ENCODE peak calls at places on chromosomes 3 and 15, in six cellular contexts. E, A, Q, P, U and Z are unnamed samples.

GRCh38 chr3:154428369-154429206 is 1.4 kb downstream of the GPR149 start:
- DNase-seq in U (peak; percentile 60), E (no peak), A (no peak), P (no peak), Q (no peak), Z (no peak)

GRCh38 chr15:63715818-63716217 is 117.9 kb downstream of the HERC1 start:
- DNase-seq in Q (no peak), A (no peak), E (no peak), U (no peak), P (no peak), Z (no peak)

GRCh38 chr3:151638555-151638954 is 95.2 kb upstream of the AADACL2 start:
- DNase-seq in Q (no peak), P (no peak), E (peak; percentile 7), A (no peak), U (no peak), Z (no peak)

GRCh38 chr3:69197922-69198540 is 75.6 kb upstream of the LMOD3 start:
- DNase-seq in U (no peak), A (no peak), P (no peak), E (no peak), Q (no peak), Z (no peak)

GRCh38 chr3:22934973-22935372 is 268.2 kb upstream of the UBE2E2 start:
- DNase-seq in Q (no peak), A (no peak), P (no peak), E (no peak), U (no peak), Z (no peak)

GRCh38 chr3:46675426-46675825 is 18.1 kb downstream of the ALS2CL start:
- DNase-seq in U (no peak), Q (no peak), A (no peak), P (no peak), E (no peak), Z (no peak)

GRCh38 chr3:105812194-105812586 is 56.6 kb downstream of the CBLB start:
- DNase-seq in P (no peak), Q (no peak), U (no peak), A (no peak), E (no peak), Z (no peak)

GRCh38 chr3:169619793-169620192 is 43.7 kb downstream of the MECOM start:
- DNase-seq in A (no peak), Q (no peak), P (no peak), U (no peak), E (no peak), Z (no peak)

GRCh38 chr15:75721462-75721922 is 8.8 kb upstream of the CSPG4 start:
- DNase-seq in E (no peak), U (no peak), P (no peak), A (no peak), Q (no peak), Z (no peak)

GRCh38 chr15:31214158-31214863 is 112.3 kb upstream of the KLF13 start:
- DNase-seq in U (no peak), Q (no peak), P (no peak), A (no peak), E (no peak), Z (no peak)

GRCh38 chr15:33021806-33022389 is 172.6 kb downstream of the FMN1 start:
- DNase-seq in P (no peak), U (no peak), A (peak; percentile 30), Q (peak; percentile 54), E (peak; percentile 22), Z (peak; percentile 13)

GRCh38 chr3:138963161-138963560 is 16.1 kb downstream of the FOXL2NB start:
- DNase-seq in E (peak; percentile 26), A (no peak), U (no peak), Q (no peak), P (no peak), Z (no peak)

GRCh38 chr3:73284432-73284831 is 223.0 kb downstream of the EBLN2 start:
- DNase-seq in Q (no peak), P (no peak), U (no peak), E (no peak), A (no peak), Z (no peak)

GRCh38 chr3:148727242-148727641 is 29.5 kb downstream of the AGTR1 start:
- DNase-seq in A (peak; percentile 11), E (peak; percentile 30), Q (no peak), P (no peak), U (peak; percentile 53), Z (no peak)

GRCh38 chr3:170768334-170768801 is 101.6 kb downstream of the RPL22L1 start:
- DNase-seq in U (no peak), A (no peak), E (no peak), Q (no peak), P (no peak), Z (no peak)

GRCh38 chr3:197949767-197950660 is at the start of gene RPL35A:
- DNase-seq in U (peak; percentile 90), Q (peak; percentile 75), E (peak; percentile 93), A (peak; percentile 58), P (peak; percentile 98), Z (peak; percentile 48)

GRCh38 chr3:70871909-70872656 is 559.6 kb upstream of the MDFIC2 start:
- DNase-seq in Q (no peak), E (no peak), A (no peak), U (no peak), P (no peak), Z (no peak)

GRCh38 chr3:152930516-152930915 is 95.6 kb downstream of the P2RY1 start:
- DNase-seq in U (no peak), P (no peak), E (no peak), Q (no peak), A (no peak), Z (no peak)
- TF ChIP-seq TAF1 in U (no peak), P (no peak), E (no peak), Q (no peak), A (no peak), Z (no peak)

GRCh38 chr3:9731206-9732079 is at the start of gene BRPF1:
- DNase-seq in U (peak; percentile 96), E (peak; percentile 95), P (peak; percentile 90), Q (peak; percentile 100), A (peak; percentile 99), Z (peak; percentile 99)
- TF ChIP-seq POLR2A in U (peak; percentile 76), E (peak; percentile 55), P (peak; percentile 92), Q (peak; percentile 87), A (peak; percentile 39), Z (peak; percentile 85)

GRCh38 chr3:196186661-196187573 is 24.3 kb downstream of the ZDHHC19 start:
- DNase-seq in A (no peak), Q (no peak), U (peak; percentile 72), E (no peak), P (peak; percentile 64), Z (peak; percentile 61)
- TF ChIP-seq TAF1 in A (no peak), Q (no peak), U (no peak), E (no peak), P (peak; percentile 40), Z (no peak)

GRCh38 chr3:4981688-4982494 is 2.7 kb downstream of the BHLHE40 start:
- DNase-seq in Q (no peak), E (peak; percentile 70), A (no peak), U (no peak), P (no peak), Z (no peak)

GRCh38 chr3:4984511-4984864 is 5.3 kb downstream of the BHLHE40 start:
- DNase-seq in E (no peak), Q (no peak), P (no peak), A (no peak), U (no peak), Z (no peak)

GRCh38 chr3:4985330-4986174 is 6.3 kb downstream of the BHLHE40 start:
- DNase-seq in P (no peak), Q (no peak), A (no peak), E (peak; percentile 83), U (no peak), Z (no peak)

GRCh38 chr3:4982773-4983738 is 3.8 kb downstream of the BHLHE40 start:
- DNase-seq in A (no peak), U (no peak), E (no peak), P (no peak), Q (no peak), Z (no peak)

GRCh38 chr3:4983739-4984510 is 4.7 kb downstream of the BHLHE40 start:
- DNase-seq in A (peak; percentile 47), E (no peak), P (peak; percentile 95), U (no peak), Q (peak; percentile 55), Z (no peak)
- TF ChIP-seq POLR2A in A (peak; percentile 93), E (no peak), P (peak; percentile 92), U (no peak), Q (peak; percentile 69), Z (peak; percentile 95)

DNA sequence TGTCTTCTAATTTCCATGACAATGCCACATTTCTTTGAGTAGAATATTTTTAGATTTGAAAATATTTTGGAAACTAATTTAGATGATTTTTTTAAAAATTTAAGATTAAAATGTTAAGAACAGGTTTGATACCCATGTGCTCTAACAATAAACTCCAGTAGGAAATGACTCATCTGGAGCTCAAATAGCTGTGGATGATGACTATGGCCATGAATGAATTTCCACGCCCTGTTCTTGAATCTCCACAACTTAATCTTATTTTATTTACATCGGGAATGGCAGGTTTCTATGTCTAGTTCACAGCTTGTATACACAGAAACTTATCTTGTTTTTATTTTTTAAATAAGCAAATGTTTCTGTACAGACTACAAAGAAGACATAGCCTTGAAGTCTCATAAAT is 726.8 kb downstream of the NAALADL2 start:
- DNase-seq in E (no peak), Q (no peak), A (no peak), U (no peak), P (no peak), Z (no peak)
- TF ChIP-seq TAF1 in E (no peak), Q (no peak), A (no peak), U (no peak), P (no peak), Z (no peak)

GRCh38 chr3:126290325-126290724 is 66.9 kb downstream of the KLF15 start:
- DNase-seq in A (no peak), Q (no peak), U (no peak), E (no peak), P (no peak), Z (no peak)

GRCh38 chr3:126288314-126288713 is 68.9 kb downstream of the KLF15 start:
- DNase-seq in Q (no peak), U (peak; percentile 62), P (no peak), A (no peak), E (no peak), Z (no peak)

GRCh38 chr3:126285369-126285768 is 71.8 kb downstream of the KLF15 start:
- DNase-seq in E (no peak), U (no peak), P (no peak), Q (no peak), A (no peak), Z (no peak)

GRCh38 chr3:126287171-126287535 is 70.1 kb downstream of the KLF15 start:
- DNase-seq in U (no peak), E (no peak), A (no peak), P (no peak), Q (no peak), Z (no peak)

GRCh38 chr3:126287536-126288181 is 69.5 kb downstream of the KLF15 start:
- DNase-seq in P (no peak), E (peak; percentile 41), Q (no peak), A (no peak), U (peak; percentile 81), Z (no peak)
- TF ChIP-seq POLR2A in P (no peak), E (no peak), Q (no peak), A (no peak), U (no peak), Z (no peak)